ENCODE peak calls at places on chromosomes 16 and 17, in eight cellular contexts. Z, T, D, W, O, U, K and P are unnamed samples.

GRCh38 chr16:35173295-35173694 is 1713.9 kb downstream of the TP53TG3F start:
- DNase-seq in K (peak), D (no peak), Z (no peak), W (no peak), O (no peak), T (no peak), U (no peak), P (no peak)

GRCh38 chr17:68383443-68384321 is 73.6 kb downstream of the WIPI1 start:
- DNase-seq in K (peak), U (no peak), W (no peak), D (peak), O (peak), Z (no peak), T (peak), P (peak)

GRCh38 chr16:79668502-79668901 is 68.0 kb upstream of the MAF start:
- DNase-seq in O (no peak), D (no peak), W (no peak), K (no peak), T (no peak), Z (no peak), U (no peak), P (no peak)

GRCh38 chr16:70151391-70151790 is 22.2 kb upstream of the CLEC18C start:
- DNase-seq in O (no peak), K (no peak), D (no peak), T (no peak), W (no peak), Z (no peak), U (no peak), P (no peak)

GRCh38 chr17:18257747-18258355 is 687 bp downstream of the FLII start:
- DNase-seq in W (no peak), Z (peak), O (peak), U (peak), T (peak), K (peak), D (peak), P (peak)

GRCh38 chr16:85372627-85373372 is 240.3 kb upstream of the GSE1 start:
- DNase-seq in W (peak), U (no peak), O (peak), T (peak), Z (no peak), D (peak), K (no peak), P (peak)

GRCh38 chr17:65131946-65132345 is 5.2 kb upstream of the RGS9 start:
- DNase-seq in Z (no peak), O (peak), U (no peak), D (peak), K (no peak), W (no peak), T (no peak), P (peak)

GRCh38 chr16:81585785-81586184 is 141.2 kb downstream of the CMIP start:
- DNase-seq in Z (no peak), D (no peak), W (peak), O (no peak), U (no peak), T (no peak), K (no peak), P (peak)

GRCh38 chr16:4032768-4033167 is 83.5 kb downstream of the ADCY9 start:
- DNase-seq in T (peak), K (peak), W (no peak), O (peak), U (no peak), D (no peak), Z (no peak), P (no peak)

GRCh38 chr16:50244504-50245416 is 21.6 kb upstream of the ADCY7 start:
- DNase-seq in K (no peak), D (peak), W (no peak), Z (no peak), T (no peak), O (no peak), U (no peak), P (no peak)

GRCh38 chr16:53754938-53755910 is 51.3 kb downstream of the FTO start:
- DNase-seq in Z (no peak), K (no peak), W (peak), T (no peak), D (peak), O (peak), U (peak), P (peak)

GRCh38 chr16:11182381-11182780 is 73.6 kb downstream of the SOCS1 start:
- DNase-seq in T (no peak), K (peak), D (no peak), U (no peak), Z (no peak), O (no peak), W (no peak), P (no peak)

GRCh38 chr16:47732122-47732805 is 271.1 kb downstream of the PHKB start:
- DNase-seq in T (no peak), O (peak), U (no peak), K (no peak), W (no peak), D (peak), Z (no peak), P (peak)

GRCh38 chr16:85132456-85133289 is 20.4 kb upstream of the CIBAR2 start:
- DNase-seq in Z (no peak), W (no peak), O (no peak), T (no peak), K (no peak), U (no peak), D (peak), P (no peak)

GRCh38 chr16:11474617-11475291 is 112.0 kb downstream of the LITAF start:
- DNase-seq in Z (no peak), D (no peak), K (no peak), W (no peak), U (no peak), T (no peak), O (no peak), P (no peak)

GRCh38 chr16:65763640-65764305 is 602.7 kb upstream of the CDH5 start:
- DNase-seq in U (no peak), O (no peak), W (no peak), T (peak), D (no peak), K (no peak), Z (no peak), P (no peak)

GRCh38 chr16:81767987-81768592 is 11.0 kb upstream of the PLCG2 start:
- DNase-seq in T (no peak), D (no peak), U (no peak), W (no peak), K (no peak), Z (no peak), O (no peak), P (no peak)

GRCh38 chr16:69927056-69927757 is 23.9 kb upstream of the CLEC18A start:
- DNase-seq in O (peak), T (no peak), Z (no peak), U (no peak), K (no peak), D (peak), W (no peak), P (peak)

GRCh38 chr16:73149329-73149728 is 101.4 kb upstream of the ZFHX3 start:
- DNase-seq in O (no peak), U (no peak), K (no peak), Z (no peak), D (no peak), T (no peak), W (no peak), P (no peak)

GRCh38 chr17:80724723-80725388 is 180.2 kb downstream of the RPTOR start:
- DNase-seq in Z (no peak), U (no peak), D (peak), T (no peak), W (peak), K (no peak), O (peak), P (peak)

GRCh38 chr17:50358177-50358576 is 12.3 kb downstream of the XYLT2 start:
- DNase-seq in Z (no peak), D (no peak), W (no peak), K (no peak), T (no peak), U (no peak), O (no peak), P (no peak)

GRCh38 chr16:53886482-53887378 is 182.8 kb downstream of the FTO start:
- DNase-seq in T (no peak), U (no peak), K (no peak), W (no peak), Z (no peak), D (no peak), O (no peak), P (no peak)

GRCh38 chr16:66703359-66704215 is 7.0 kb upstream of the CMTM4 start:
- DNase-seq in D (no peak), W (no peak), Z (peak), T (no peak), U (no peak), K (no peak), O (peak), P (no peak)

GRCh38 chr17:37317867-37318266 is 57.9 kb upstream of the C17orf78 start:
- DNase-seq in W (no peak), D (no peak), K (no peak), T (no peak), U (no peak), Z (no peak), O (no peak), P (no peak)

GRCh38 chr17:73255671-73256181 is 6.0 kb downstream of the CPSF4L start:
- DNase-seq in O (peak), Z (peak), D (peak), K (peak), U (no peak), T (peak), W (peak), P (peak)

GRCh38 chr16:88475037-88475436 is 22.0 kb downstream of the ZFPM1 start:
- DNase-seq in D (no peak), K (no peak), O (no peak), U (no peak), T (no peak), W (no peak), Z (no peak), P (no peak)

GRCh38 chr17:28940675-28941074 is 10.6 kb downstream of the PHF12 start:
- DNase-seq in D (no peak), W (peak), O (no peak), T (no peak), U (no peak), Z (no peak), K (no peak), P (no peak)

GRCh38 chr17:21119247-21119944 is 7.4 kb upstream of the DHRS7B start:
- DNase-seq in K (peak), U (peak), T (peak), O (peak), W (peak), D (peak), Z (peak), P (peak)

GRCh38 chr17:1597861-1598342 is 30.7 kb downstream of the SLC43A2 start:
- DNase-seq in O (no peak), U (no peak), T (no peak), D (no peak), Z (no peak), W (no peak), K (no peak), P (no peak)

DNA sequence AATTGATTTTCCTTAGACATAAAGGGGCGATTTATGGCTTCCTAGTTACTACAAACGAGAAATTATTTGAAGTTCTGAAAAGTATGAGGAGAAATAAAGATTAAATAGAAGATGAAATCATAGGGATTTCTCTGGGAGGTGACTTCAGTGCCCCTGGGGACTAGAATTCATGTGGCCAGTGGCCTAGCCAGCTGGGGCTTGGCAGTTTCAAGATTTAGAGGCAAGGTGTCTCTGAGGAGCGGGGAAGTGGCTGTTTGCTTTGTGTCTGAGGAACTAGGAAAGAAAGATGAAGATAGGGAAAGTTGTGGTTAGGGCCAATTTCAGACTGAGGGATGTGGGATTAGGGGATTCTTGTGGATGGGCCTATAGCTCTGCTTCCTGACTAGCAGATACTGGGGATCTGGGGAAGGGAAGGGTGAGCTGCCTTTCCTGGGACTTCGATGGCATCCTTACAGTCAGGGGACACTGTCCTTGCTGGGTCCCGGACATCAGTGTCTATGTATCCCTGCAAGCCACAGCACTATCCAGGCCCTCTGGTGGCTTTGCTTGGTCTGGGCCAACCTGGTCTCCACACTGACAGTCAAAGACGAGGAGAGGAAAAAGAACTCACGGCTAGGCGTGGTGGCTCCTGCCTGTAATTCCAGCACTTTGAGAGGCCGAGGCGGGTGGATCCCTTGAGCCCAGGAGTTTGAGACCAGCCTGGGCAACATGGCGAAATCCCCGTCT is 22.4 kb upstream of the MEOX1 start:
- DNase-seq in Z (no peak), K (no peak), W (no peak), T (no peak), U (no peak), D (no peak), O (no peak), P (no peak)
- TF ChIP-seq CTCF in Z (no peak), K (no peak), W (no peak), T (no peak), U (no peak), D (no peak), O (no peak), P (no peak)

GRCh38 chr16:8739989-8740704 is 57.3 kb downstream of the TMEM186 start:
- DNase-seq in K (no peak), W (no peak), U (no peak), Z (no peak), O (no peak), D (no peak), T (no peak), P (no peak)

GRCh38 chr16:8739151-8739550 is 58.3 kb downstream of the TMEM186 start:
- DNase-seq in K (no peak), W (no peak), U (no peak), T (no peak), Z (no peak), D (no peak), O (no peak), P (no peak)

GRCh38 chr16:8736123-8736680 is 61.2 kb downstream of the TMEM186 start:
- DNase-seq in T (no peak), K (no peak), D (no peak), U (no peak), Z (no peak), W (no peak), O (no peak), P (no peak)

GRCh38 chr16:8741636-8742427 is 55.6 kb downstream of the TMEM186 start:
- DNase-seq in W (no peak), U (no peak), Z (no peak), T (no peak), K (no peak), O (no peak), D (no peak), P (no peak)

GRCh38 chr16:8740775-8741355 is 56.6 kb downstream of the TMEM186 start:
- DNase-seq in T (no peak), K (no peak), U (no peak), D (no peak), Z (no peak), W (no peak), O (no peak), P (no peak)
- H3K4me3 ChIP-seq in T (no peak), K (no peak), U (no peak), D (no peak), Z (no peak), W (no peak), O (no peak), P (no peak)

DNA sequence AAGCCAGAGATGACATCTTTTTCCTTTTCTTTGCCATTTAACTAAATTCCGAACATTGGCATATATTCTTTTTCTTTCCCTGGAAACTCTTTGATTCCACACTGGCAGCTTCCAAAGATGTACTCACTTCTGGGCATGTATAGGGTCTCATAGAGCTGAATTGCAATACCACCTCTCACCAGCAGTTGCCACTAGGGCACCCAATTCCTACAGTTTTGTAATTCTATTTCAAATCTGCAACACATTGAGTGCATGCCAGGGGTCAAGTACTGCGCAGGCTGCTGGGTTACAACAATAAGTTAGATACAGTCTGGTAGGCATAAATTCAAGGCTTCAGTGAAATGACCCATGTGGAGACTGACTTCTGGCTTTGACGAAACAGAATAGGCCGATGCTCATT is 208.8 kb upstream of the NLRP1 start:
- DNase-seq in T (no peak), K (no peak), W (no peak), O (no peak), D (no peak), Z (no peak), U (no peak), P (no peak)
- TF ChIP-seq CTCF in T (no peak), K (no peak), W (peak), O (peak), D (peak), Z (no peak), U (no peak), P (peak)

DNA sequence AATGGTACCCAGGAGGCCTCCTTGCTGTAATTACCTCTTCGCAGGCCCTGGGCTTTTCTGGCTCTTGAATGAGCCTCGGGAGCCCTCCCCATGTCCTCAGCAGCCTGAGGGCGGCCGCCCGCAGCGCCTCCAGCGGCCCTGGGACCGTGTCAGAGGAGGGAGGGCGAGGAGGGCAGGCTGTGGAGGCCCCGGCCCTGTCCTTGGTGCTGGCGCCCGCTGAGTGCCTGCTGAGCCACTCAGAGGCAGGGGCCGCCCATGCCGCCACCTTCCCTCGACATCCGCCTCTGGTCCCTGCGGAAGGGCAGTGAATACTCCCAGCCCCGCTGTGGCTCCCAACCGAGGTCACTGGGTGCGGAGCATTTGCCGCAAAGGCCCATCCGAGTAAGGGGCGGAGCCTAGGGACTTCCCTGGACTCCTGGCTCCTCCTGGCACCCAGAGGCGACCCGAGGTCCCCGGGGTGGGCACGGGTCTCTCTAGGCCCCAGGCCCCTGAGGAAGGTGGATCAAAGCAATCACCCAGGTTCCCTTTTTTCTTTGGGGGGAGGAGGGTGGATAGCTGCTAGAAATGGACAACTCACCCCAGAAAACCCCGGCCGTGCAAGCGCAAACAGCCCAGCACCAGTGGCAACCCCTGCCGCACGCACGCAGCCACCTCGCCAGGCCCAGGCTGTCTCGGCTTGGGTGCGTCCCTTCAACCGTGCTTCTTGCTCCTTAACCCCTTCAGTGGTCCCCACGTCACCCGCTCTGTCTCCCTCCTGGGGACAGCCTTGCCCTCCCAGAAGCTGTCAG is 2.7 kb downstream of the RBFOX3 start:
- DNase-seq in Z (no peak), W (peak), K (no peak), O (no peak), T (peak), D (peak), U (no peak), P (peak)
- H3K4me3 ChIP-seq in Z (peak), W (no peak), K (no peak), O (no peak), T (no peak), D (no peak), U (no peak), P (no peak)

GRCh38 chr16:1923299-1924034 is 5.3 kb upstream of the HS3ST6 start:
- DNase-seq in D (peak), T (no peak), Z (no peak), K (no peak), U (peak), W (peak), O (peak), P (peak)
- TF ChIP-seq CTCF in D (peak), T (no peak), Z (no peak), K (peak), U (no peak), W (peak), O (peak), P (peak)

DNA sequence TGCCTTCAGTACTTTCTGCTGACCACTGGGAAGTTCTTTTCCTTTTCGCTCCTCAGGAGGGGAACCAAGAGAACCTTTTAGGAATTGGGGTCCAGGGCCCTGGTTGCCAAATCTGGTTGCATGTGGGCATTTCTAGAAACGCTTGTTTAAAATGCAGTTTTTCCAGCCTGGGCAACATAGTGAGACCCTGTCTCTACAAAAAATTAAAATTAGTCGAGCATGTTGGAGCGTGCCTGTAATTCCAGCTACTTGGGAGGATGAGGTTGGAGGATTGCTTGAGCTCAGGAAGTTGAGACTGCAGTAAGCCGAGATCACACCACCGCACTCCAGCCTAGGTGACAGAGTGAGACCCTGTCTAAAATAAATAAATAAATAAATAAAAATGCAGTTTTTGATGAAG is 1.2 kb downstream of the PNPO start:
- DNase-seq in Z (no peak), T (no peak), W (no peak), K (no peak), O (no peak), D (no peak), U (no peak), P (no peak)
- H3K4me3 ChIP-seq in Z (peak), T (peak), W (peak), K (peak), O (peak), D (peak), U (no peak), P (no peak)

DNA sequence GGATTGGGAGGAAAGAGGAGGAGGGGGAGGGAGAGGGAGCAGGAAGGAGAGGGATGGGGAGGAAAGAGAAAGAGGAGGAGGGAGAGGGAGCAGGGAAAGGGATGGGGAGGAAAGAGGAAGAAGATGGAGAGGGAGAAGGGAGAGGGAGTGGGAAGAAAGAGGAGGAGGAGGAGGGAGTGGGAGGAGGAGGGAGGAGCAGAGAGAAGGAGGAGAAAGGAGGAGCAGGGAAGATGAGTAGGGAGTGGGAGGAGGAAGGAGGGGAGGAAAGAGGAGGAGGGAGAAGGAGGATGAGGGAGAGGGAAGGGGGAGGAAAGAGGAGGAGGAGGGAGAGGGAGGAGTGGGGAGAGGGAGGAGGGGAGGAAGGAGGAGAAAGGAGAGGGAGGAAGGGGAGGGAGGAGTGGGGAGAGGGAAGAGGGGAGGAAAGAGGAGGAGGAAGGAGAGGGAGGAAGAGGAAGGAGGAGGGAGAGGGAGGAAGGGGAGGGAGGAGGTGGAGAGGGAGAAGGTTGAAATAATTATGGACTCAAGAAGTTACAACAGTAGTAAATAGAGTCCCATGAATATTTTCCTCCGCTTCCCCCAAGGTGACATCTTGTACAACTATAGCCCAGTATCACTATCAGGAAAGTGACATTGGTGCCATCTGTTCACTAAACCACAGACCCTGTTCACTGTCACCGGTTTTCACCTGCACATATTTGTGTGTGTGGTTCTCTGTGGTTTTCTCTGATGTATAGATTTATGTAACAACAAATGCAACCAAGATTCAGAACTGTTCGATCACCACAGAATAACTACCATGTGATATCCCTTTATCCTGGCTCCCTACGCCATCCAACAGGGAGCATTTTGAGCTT is 325.3 kb upstream of the EEF2KMT start:
- DNase-seq in K (no peak), T (no peak), O (no peak), D (no peak), Z (no peak), U (no peak), W (no peak), P (no peak)
- TF ChIP-seq CTCF in K (no peak), T (no peak), O (no peak), D (no peak), Z (no peak), U (no peak), W (no peak), P (no peak)